ENCODE peak calls at places on chromosomes 5 and 9, in five cellular contexts. X, O, N, Y and W are unnamed samples.
A peak's percentile ranks its signal among the peaks of the same experiment; 100 is the strongest.

GRCh38 chr5:134092875-134093274 is 21.6 kb upstream of the TCF7 start:
- DNase-seq in X (no peak), O (no peak), N (peak; percentile 22), Y (no peak), W (no peak)

GRCh38 chr5:71653119-71653518 is 66.0 kb upstream of the CARTPT start:
- DNase-seq in X (no peak), O (no peak), N (no peak), Y (peak; percentile 41), W (no peak)

GRCh38 chr9:70859694-70860093 is 261.7 kb downstream of the TRPM3 start:
- DNase-seq in X (no peak), O (no peak), N (no peak), Y (no peak), W (no peak)

GRCh38 chr9:133560311-133560710 is 25.8 kb downstream of the ADAMTSL2 start:
- DNase-seq in X (no peak), O (no peak), N (no peak), Y (no peak), W (no peak)

GRCh38 chr9:137783521-137783920 is 94.1 kb upstream of the CACNA1B start:
- DNase-seq in X (no peak), O (no peak), N (no peak), Y (no peak), W (no peak)

GRCh38 chr9:108637340-108637739 is 218.4 kb downstream of the ACTL7B start:
- DNase-seq in X (no peak), O (peak; percentile 52), N (no peak), Y (no peak), W (peak; percentile 11)

GRCh38 chr9:131642496-131643083 is 97.3 kb downstream of the PRRT1B start:
- DNase-seq in X (no peak), O (no peak), N (no peak), Y (no peak), W (no peak)

GRCh38 chr5:38462972-38463633 is 93.3 kb downstream of the LIFR start:
- DNase-seq in X (no peak), O (no peak), N (peak; percentile 65), Y (peak; percentile 86), W (no peak)

GRCh38 chr5:124659798-124660197 is 86.6 kb downstream of the ZNF608 start:
- DNase-seq in X (no peak), O (no peak), N (no peak), Y (no peak), W (no peak)

GRCh38 chr5:53041740-53042139 is 52.6 kb downstream of the ITGA2 start:
- DNase-seq in X (no peak), O (no peak), N (no peak), Y (no peak), W (no peak)

GRCh38 chr9:126957687-126958053 is 43.1 kb downstream of the RALGPS1 start:
- DNase-seq in X (no peak), O (no peak), N (peak; percentile 64), Y (peak; percentile 68), W (no peak)

GRCh38 chr5:73314395-73315195 is 134.0 kb downstream of the FOXD1 start:
- DNase-seq in X (no peak), O (no peak), N (peak; percentile 54), Y (no peak), W (no peak)

GRCh38 chr9:98806394-98807069 is 938 bp upstream of the GALNT12 start:
- DNase-seq in X (no peak), O (no peak), N (peak; percentile 27), Y (no peak), W (no peak)

GRCh38 chr9:87643778-87644570 is 81.9 kb upstream of the CTSL start:
- DNase-seq in X (peak; percentile 31), O (peak; percentile 38), N (no peak), Y (no peak), W (no peak)

GRCh38 chr9:88174324-88174723 is 36.0 kb upstream of the SPATA31C2 start:
- DNase-seq in X (no peak), O (no peak), N (no peak), Y (no peak), W (no peak)

GRCh38 chr9:87359958-87360601 is 137.6 kb upstream of the DAPK1 start:
- DNase-seq in X (no peak), O (no peak), N (no peak), Y (no peak), W (no peak)

GRCh38 chr9:135302329-135303279 is 177.0 kb upstream of the PPP1R26 start:
- DNase-seq in X (no peak), O (no peak), N (no peak), Y (no peak), W (no peak)

GRCh38 chr5:76521240-76521758 is 101.9 kb downstream of the F2RL2 start:
- DNase-seq in X (no peak), O (no peak), N (peak; percentile 26), Y (no peak), W (no peak)

GRCh38 chr5:144487761-144488160 is 317.1 kb downstream of the KCTD16 start:
- DNase-seq in X (peak; percentile 33), O (no peak), N (no peak), Y (no peak), W (no peak)

GRCh38 chr5:14357441-14357840 is 214.3 kb downstream of the TRIO start:
- DNase-seq in X (no peak), O (no peak), N (no peak), Y (no peak), W (no peak)

GRCh38 chr5:56807698-56808097 is 7.7 kb upstream of the MAP3K1 start:
- DNase-seq in X (no peak), O (no peak), N (no peak), Y (no peak), W (no peak)

GRCh38 chr9:114995681-114996221 is 65.4 kb upstream of the TNFSF8 start:
- DNase-seq in X (no peak), O (no peak), N (no peak), Y (no peak), W (no peak)

GRCh38 chr5:113682497-113683136 is 169.1 kb downstream of the YTHDC2 start:
- DNase-seq in X (peak; percentile 34), O (peak; percentile 91), N (peak; percentile 8), Y (peak; percentile 29), W (peak; percentile 12)

GRCh38 chr5:127958421-127959011 is 125.0 kb upstream of the SLC12A2 start:
- DNase-seq in X (no peak), O (no peak), N (no peak), Y (no peak), W (no peak)

GRCh38 chr9:5352637-5353248 is 13.1 kb upstream of the RLN1 start:
- DNase-seq in X (no peak), O (no peak), N (no peak), Y (no peak), W (no peak)

GRCh38 chr5:66223637-66224036 is 79.5 kb downstream of the SREK1 start:
- DNase-seq in X (no peak), O (peak; percentile 62), N (no peak), Y (no peak), W (no peak)

GRCh38 chr9:124122813-124123462 is 111.4 kb downstream of the LHX2 start:
- DNase-seq in X (no peak), O (no peak), N (peak; percentile 43), Y (no peak), W (no peak)

GRCh38 chr5:84524491-84524890 is 139.8 kb upstream of the EDIL3 start:
- DNase-seq in X (no peak), O (no peak), N (peak; percentile 18), Y (peak; percentile 24), W (no peak)

GRCh38 chr5:168648016-168648415 is 68.8 kb upstream of the PANK3 start:
- DNase-seq in X (no peak), O (no peak), N (no peak), Y (no peak), W (no peak)

GRCh38 chr5:82164109-82164956 is 113.8 kb downstream of the RPS23 start:
- DNase-seq in X (no peak), O (no peak), N (peak; percentile 95), Y (peak; percentile 79), W (no peak)

GRCh38 chr9:113425072-113425471 is 14.5 kb downstream of the C9orf43 start:
- DNase-seq in X (no peak), O (peak; percentile 26), N (no peak), Y (no peak), W (no peak)

GRCh38 chr5:56977034-56977433 is 25.1 kb upstream of the MIER3 start:
- DNase-seq in X (no peak), O (no peak), N (no peak), Y (no peak), W (no peak)

GRCh38 chr9:2241461-2241874 is 226.3 kb downstream of the SMARCA2 start:
- DNase-seq in X (peak; percentile 92), O (peak; percentile 98), N (peak; percentile 86), Y (peak; percentile 91), W (peak; percentile 94)

GRCh38 chr9:135156525-135157510 is 69.3 kb downstream of the OLFM1 start:
- DNase-seq in X (peak; percentile 92), O (peak; percentile 93), N (peak; percentile 7), Y (peak; percentile 0), W (peak; percentile 90)

GRCh38 chr9:23483566-23483965 is 342.5 kb downstream of the ELAVL2 start:
- DNase-seq in X (no peak), O (no peak), N (no peak), Y (no peak), W (no peak)

GRCh38 chr9:2072752-2073405 is 57.7 kb downstream of the SMARCA2 start:
- DNase-seq in X (no peak), O (no peak), N (no peak), Y (no peak), W (no peak)

GRCh38 chr5:139696894-139697658 is 48.9 kb downstream of the CXXC5 start:
- DNase-seq in X (peak; percentile 85), O (peak; percentile 96), N (peak; percentile 91), Y (peak; percentile 97), W (no peak)

GRCh38 chr5:157463621-157464407 is 3.8 kb downstream of the NIPAL4 start:
- DNase-seq in X (no peak), O (no peak), N (peak; percentile 57), Y (peak; percentile 97), W (no peak)
- H3K4ac ChIP-seq in X (no peak overlapping the region), O (no peak overlapping the region), N (peak overlapping the region; percentile 79), Y (no peak overlapping the region), W (no peak overlapping the region)

GRCh38 chr5:74325866-74326265 is 314.7 kb downstream of the ENC1 start:
- DNase-seq in X (no peak), O (no peak), N (no peak), Y (peak; percentile 16), W (no peak)
- H3K4ac ChIP-seq in X (no peak overlapping the region), O (no peak overlapping the region), N (no peak overlapping the region), Y (no peak overlapping the region), W (no peak overlapping the region)

GRCh38 chr9:19564396-19565061 is 155.7 kb downstream of the ACER2 start:
- DNase-seq in X (no peak), O (no peak), N (no peak), Y (no peak), W (no peak)
- H3K4ac ChIP-seq in X (no peak overlapping the region), O (no peak overlapping the region), N (no peak overlapping the region), Y (no peak overlapping the region), W (no peak overlapping the region)

GRCh38 chr5:178368278-178368677 is 135.7 kb upstream of the PHYKPL start:
- DNase-seq in X (no peak), O (no peak), N (no peak), Y (no peak), W (no peak)
- H3K4ac ChIP-seq in X (no peak overlapping the region), O (no peak overlapping the region), N (no peak overlapping the region), Y (no peak overlapping the region), W (no peak overlapping the region)

GRCh38 chr5:159909126-159909525 is 7.2 kb upstream of the ADRA1B start:
- DNase-seq in X (no peak), O (peak; percentile 36), N (no peak), Y (no peak), W (no peak)
- H3K4ac ChIP-seq in X (no peak overlapping the region), O (no peak overlapping the region), N (peak overlapping the region; percentile 3), Y (no peak overlapping the region), W (no peak overlapping the region)